ENCODE peak calls at places on chromosomes 16 and 17, in four cellular contexts. F is SK-N-SH, T is GM12878, H is HCT116. I is an unnamed sample.

GRCh38 chr16:78094166-78094565 is 5.3 kb upstream of the WWOX start:
- DNase-seq in F (no peak), T (no peak), H (no peak), I (no peak)

GRCh38 chr17:14061666-14062560 is 7.4 kb upstream of the COX10 start:
- DNase-seq in F (no peak), T (no peak), H (no peak), I (peak; percentile 74)

GRCh38 chr17:79303641-79304205 is 229.1 kb downstream of the ENGASE start:
- DNase-seq in F (no peak), T (no peak), H (no peak), I (no peak)

GRCh38 chr17:6241996-6242395 is 171.8 kb downstream of the WSCD1 start:
- DNase-seq in F (no peak), T (no peak), H (no peak), I (no peak)

GRCh38 chr17:73396429-73397277 is 84.9 kb upstream of the CDC42EP4 start:
- DNase-seq in F (no peak), T (no peak), H (no peak), I (peak; percentile 26)

GRCh38 chr16:53839150-53839549 is 135.2 kb downstream of the FTO start:
- DNase-seq in F (no peak), T (no peak), H (no peak), I (no peak)

GRCh38 chr16:82748026-82748425 is 121.3 kb downstream of the CDH13 start:
- DNase-seq in F (no peak), T (no peak), H (no peak), I (no peak)

GRCh38 chr17:2064511-2064910 is 9.6 kb downstream of the HIC1 start:
- DNase-seq in F (no peak), T (no peak), H (no peak), I (no peak)

GRCh38 chr17:55635253-55635766 is 87.4 kb downstream of the TMEM100 start:
- DNase-seq in F (peak; percentile 44), T (no peak), H (no peak), I (no peak)

GRCh38 chr17:67679721-67680120 is 38.0 kb upstream of the NOL11 start:
- DNase-seq in F (no peak), T (no peak), H (no peak), I (no peak)

GRCh38 chr17:43816336-43817320 is 16.3 kb downstream of the MPP3 start:
- DNase-seq in F (no peak), T (no peak), H (no peak), I (no peak)

GRCh38 chr17:41592601-41593305 is 6.1 kb upstream of the KRT14 start:
- DNase-seq in F (no peak), T (no peak), H (no peak), I (no peak)

GRCh38 chr16:67504190-67505021 is 21.1 kb upstream of the AGRP start:
- DNase-seq in F (no peak), T (no peak), H (no peak), I (no peak)

GRCh38 chr16:55035037-55035436 is 104.4 kb downstream of the IRX5 start:
- DNase-seq in F (peak; percentile 73), T (no peak), H (peak; percentile 19), I (peak; percentile 62)

GRCh38 chr17:53719229-53719628 is 103.5 kb upstream of the KIF2B start:
- DNase-seq in F (peak; percentile 30), T (no peak), H (no peak), I (no peak)

GRCh38 chr17:29840884-29841283 is 89.1 kb downstream of the SSH2 start:
- DNase-seq in F (no peak), T (no peak), H (no peak), I (no peak)

GRCh38 chr16:11089504-11090124 is 145.2 kb downstream of the CLEC16A start:
- DNase-seq in F (no peak), T (no peak), H (no peak), I (no peak)

GRCh38 chr17:56038136-56038535 is 115.1 kb upstream of the ANKFN1 start:
- DNase-seq in F (no peak), T (no peak), H (no peak), I (no peak)

GRCh38 chr16:7206469-7206868 is 126.2 kb upstream of the RBFOX1 start:
- DNase-seq in F (no peak), T (no peak), H (no peak), I (no peak)

GRCh38 chr17:14304876-14305636 is 4.2 kb downstream of the HS3ST3B1 start:
- DNase-seq in F (no peak), T (no peak), H (no peak), I (no peak)

GRCh38 chr17:43591750-43592562 is 45.8 kb upstream of the ETV4 start:
- DNase-seq in F (peak; percentile 52), T (no peak), H (no peak), I (no peak)

GRCh38 chr16:21023509-21024202 is 123.1 kb downstream of the LYRM1 start:
- DNase-seq in F (no peak), T (no peak), H (no peak), I (no peak)

GRCh38 chr17:3482851-3483250 is 7.1 kb downstream of the ASPA start:
- DNase-seq in F (no peak), T (no peak), H (no peak), I (no peak)

GRCh38 chr17:20009302-20010098 is at the start of gene SPECC1:
- DNase-seq in F (peak; percentile 94), T (no peak), H (peak; percentile 49), I (peak; percentile 76)

GRCh38 chr17:6507535-6507934 is 48.8 kb downstream of the PITPNM3 start:
- DNase-seq in F (no peak), T (no peak), H (peak; percentile 51), I (no peak)

GRCh38 chr17:45230787-45231480 is 9.2 kb downstream of the FMNL1 start:
- DNase-seq in F (peak; percentile 77), T (no peak), H (no peak), I (no peak)

GRCh38 chr17:48539177-48539576 is 5.7 kb downstream of the HOXB2 start:
- DNase-seq in F (no peak), T (no peak), H (no peak), I (no peak)

GRCh38 chr17:59366040-59366757 is 34.7 kb downstream of the YPEL2 start:
- DNase-seq in F (no peak), T (no peak), H (no peak), I (no peak)

GRCh38 chr17:81387235-81388060 is 7.8 kb upstream of the BAHCC1 start:
- DNase-seq in F (peak; percentile 75), T (no peak), H (no peak), I (peak; percentile 82)

GRCh38 chr17:58202859-58203258 is 10.3 kb downstream of the EPX start:
- DNase-seq in F (no peak), T (no peak), H (no peak), I (no peak)

GRCh38 chr17:58195518-58196123 is 3.1 kb downstream of the EPX start:
- DNase-seq in F (no peak), T (no peak), H (no peak), I (no peak)

GRCh38 chr17:58196610-58197009 is 4.1 kb downstream of the EPX start:
- DNase-seq in F (no peak), T (no peak), H (no peak), I (no peak)

GRCh38 chr17:58204796-58205195 is 12.3 kb downstream of the EPX start:
- DNase-seq in F (no peak), T (no peak), H (no peak), I (no peak)

DNA sequence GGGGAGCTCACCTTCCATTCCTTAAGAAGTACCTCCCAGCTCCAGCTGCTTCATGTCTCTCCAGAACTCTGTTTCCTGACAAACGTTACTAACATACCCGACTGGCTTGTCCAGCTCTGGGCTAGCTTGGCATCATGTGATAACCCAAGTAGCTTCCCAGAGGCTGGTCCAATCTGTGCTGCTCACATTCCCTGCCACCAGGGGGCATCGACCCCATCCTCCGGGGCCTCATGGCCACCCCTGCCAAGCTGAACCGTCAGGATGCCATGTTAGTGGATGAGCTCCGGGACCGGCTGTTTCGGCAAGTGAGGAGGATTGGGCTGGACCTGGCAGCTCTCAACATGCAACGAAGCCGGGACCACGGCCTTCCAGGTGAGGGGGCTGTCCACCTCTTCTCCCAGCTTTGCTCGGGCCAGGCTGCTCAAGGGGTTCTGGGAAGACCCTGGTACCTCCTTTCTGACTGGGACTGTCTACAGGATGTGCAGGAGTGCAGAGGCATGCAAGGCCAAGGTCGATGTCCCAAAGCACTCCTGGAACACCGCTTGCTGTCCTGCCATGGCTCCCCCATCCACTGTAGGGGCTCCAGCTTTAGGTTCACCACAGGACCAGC is 7.6 kb downstream of the EPX start:
- DNase-seq in F (peak; percentile 89), T (no peak), H (peak; percentile 63), I (peak; percentile 77)
- TF ChIP-seq JUND in F (no peak), T (no peak), H (no peak), I (no peak)

GRCh38 chr16:2953706-2954105 is 10.4 kb upstream of the KREMEN2 start:
- DNase-seq in F (no peak), T (no peak), H (no peak), I (no peak)

GRCh38 chr16:2955438-2955778 is 8.7 kb upstream of the KREMEN2 start:
- DNase-seq in F (no peak), T (no peak), H (no peak), I (no peak)

GRCh38 chr16:2952679-2953078 is 11.4 kb upstream of the KREMEN2 start:
- DNase-seq in F (no peak), T (no peak), H (no peak), I (no peak)

GRCh38 chr16:2954647-2955381 is 9.3 kb upstream of the KREMEN2 start:
- DNase-seq in F (no peak), T (no peak), H (no peak), I (no peak)

GRCh38 chr16:2954228-2954627 is 9.8 kb upstream of the KREMEN2 start:
- DNase-seq in F (no peak), T (no peak), H (no peak), I (no peak)
- TF ChIP-seq JUND in F (no peak), T (no peak), H (no peak), I (no peak)

GRCh38 chr16:70788668-70789161 is 12.2 kb downstream of the VAC14 start:
- DNase-seq in F (no peak), T (no peak), H (no peak), I (no peak)
- TF ChIP-seq JUND in F (no peak), T (no peak), H (no peak), I (no peak)

DNA sequence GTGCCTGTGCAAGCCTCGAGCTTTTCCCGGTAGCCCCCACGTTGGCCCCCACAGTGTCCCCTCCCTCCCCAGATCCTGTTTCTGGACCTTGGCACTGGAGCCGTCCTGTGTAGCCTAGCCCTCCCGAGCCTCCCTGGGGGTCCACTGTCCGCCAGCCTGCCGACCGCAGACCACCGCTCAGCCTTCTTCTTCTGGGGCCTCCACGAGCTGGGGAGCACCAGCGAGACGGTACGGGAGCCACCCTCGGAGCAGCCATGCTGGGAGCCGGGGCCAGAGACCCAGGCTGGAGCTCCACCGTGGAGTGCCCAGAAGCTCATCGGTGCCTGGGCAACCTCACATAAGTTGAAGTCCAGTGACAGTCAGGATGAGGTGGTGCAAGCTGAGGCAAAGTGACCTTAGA is 11.8 kb downstream of the RGS11 start:
- DNase-seq in F (peak; percentile 8), T (no peak), H (no peak), I (no peak)
- TF ChIP-seq JUND in F (no peak), T (no peak), H (no peak), I (no peak)

DNA sequence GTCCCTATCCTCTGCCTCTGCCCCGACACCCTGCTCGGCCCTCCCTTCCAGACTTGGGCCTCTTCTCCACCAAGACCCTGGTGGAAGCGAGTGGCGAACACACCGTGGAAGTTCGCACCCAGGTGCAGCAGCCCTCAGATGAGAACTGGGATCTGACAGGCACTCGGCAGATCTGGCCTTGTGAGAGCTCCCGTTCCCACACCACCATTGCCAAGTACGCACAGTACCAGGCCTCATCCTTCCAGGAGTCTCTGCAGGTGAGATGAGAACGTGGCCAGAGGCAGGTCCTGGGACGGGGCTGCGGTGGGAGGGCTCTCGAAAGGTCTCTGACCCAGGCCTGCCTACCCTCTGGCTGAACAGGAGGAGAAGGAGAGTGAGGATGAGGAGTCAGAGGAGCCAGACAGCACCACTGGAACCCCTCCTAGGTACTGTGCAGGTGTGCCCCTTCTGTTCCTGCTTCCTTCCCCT is 3.9 kb upstream of the TMEM88 start:
- DNase-seq in F (no peak), T (no peak), H (no peak), I (no peak)
- TF ChIP-seq JUND in F (no peak), T (no peak), H (no peak), I (no peak)